ENCODE peak calls at places on chromosomes 12 and 14, in seven cellular contexts. L is omental fat pad; Z is CD4-positive, alpha-beta T cell; E is brain microvascular endothelial cell; V is fibroblast of the aortic adventitia; A is A673; I is lung. C is an unnamed sample.

GRCh38 chr14:103833711-103834110 is 13.7 kb downstream of the PPP1R13B start:
- DNase-seq in L (no peak), E (no peak), Z (no peak), I (no peak), V (no peak), A (no peak), C (no peak)

GRCh38 chr14:100623557-100623956 is 36.3 kb upstream of the BEGAIN start:
- DNase-seq in Z (no peak), I (no peak), L (no peak), E (no peak), V (no peak), A (no peak), C (no peak)

GRCh38 chr12:117118838-117119591 is 19.8 kb upstream of the TESC start:
- DNase-seq in V (no peak), E (no peak), L (no peak), Z (no peak), I (no peak), A (no peak), C (peak)

GRCh38 chr12:27226319-27226984 is 17.6 kb upstream of the STK38L start:
- DNase-seq in Z (no peak), E (no peak), L (no peak), V (peak), I (no peak), A (no peak), C (no peak)

GRCh38 chr12:102110782-102111181 is 9.1 kb downstream of the NUP37 start:
- DNase-seq in I (no peak), A (no peak), V (no peak), Z (no peak), L (no peak), E (no peak), C (no peak)

GRCh38 chr12:23084236-23084995 is 459.4 kb downstream of the ETNK1 start:
- DNase-seq in V (peak), L (no peak), I (no peak), A (peak), Z (no peak), E (peak), C (no peak)

GRCh38 chr14:45787167-45787566 is 534.2 kb upstream of the MIS18BP1 start:
- DNase-seq in L (no peak), Z (no peak), A (no peak), I (no peak), E (no peak), V (no peak), C (peak)

GRCh38 chr12:77796775-77797174 is 33.9 kb upstream of the NAV3 start:
- DNase-seq in E (no peak), I (no peak), V (peak), A (no peak), L (no peak), Z (no peak), C (no peak)

GRCh38 chr14:101721951-101722661 is 39.4 kb upstream of the PPP2R5C start:
- DNase-seq in V (no peak), I (peak), E (no peak), A (peak), Z (peak), L (no peak), C (peak)

GRCh38 chr14:38233218-38233617 is 22.7 kb downstream of the CLEC14A start:
- DNase-seq in L (no peak), I (no peak), E (no peak), A (no peak), V (no peak), Z (no peak), C (no peak)

GRCh38 chr14:76430475-76430980 is 54.6 kb downstream of the ESRRB start:
- DNase-seq in I (no peak), Z (no peak), V (no peak), L (no peak), A (no peak), E (no peak), C (no peak)

GRCh38 chr12:124270671-124271070 is 24.2 kb upstream of the RFLNA start:
- DNase-seq in E (no peak), V (no peak), A (no peak), I (no peak), L (no peak), Z (no peak), C (no peak)

GRCh38 chr14:103862393-103862782 is 15.0 kb upstream of the PPP1R13B start:
- DNase-seq in L (no peak), E (no peak), Z (no peak), A (no peak), V (peak), I (no peak), C (peak)

GRCh38 chr12:128365032-128365431 is 98.1 kb downstream of the TMEM132C start:
- DNase-seq in Z (no peak), A (no peak), L (no peak), I (no peak), V (no peak), E (no peak), C (no peak)

GRCh38 chr14:103293465-103293864 is 40.6 kb upstream of the EIF5 start:
- DNase-seq in V (no peak), Z (no peak), L (no peak), I (no peak), E (no peak), A (no peak), C (no peak)

GRCh38 chr12:62192486-62193250 is 67.5 kb upstream of the USP15 start:
- DNase-seq in A (peak), L (no peak), I (peak), E (peak), V (peak), Z (no peak), C (peak)

GRCh38 chr14:23437142-23438129 is 2.0 kb upstream of the MYH7 start:
- DNase-seq in E (no peak), Z (no peak), V (no peak), L (no peak), I (no peak), A (no peak), C (no peak)

GRCh38 chr12:87405918-87406317 is 623.3 kb downstream of the C12orf50 start:
- DNase-seq in L (no peak), A (no peak), Z (no peak), V (peak), E (no peak), I (no peak), C (no peak)

GRCh38 chr14:104926619-104927431 is 2.1 kb downstream of the PLD4 start:
- DNase-seq in Z (no peak), A (no peak), L (no peak), I (no peak), V (no peak), E (no peak), C (peak)

GRCh38 chr14:52791204-52792096 is at the start of gene GNPNAT1:
- DNase-seq in E (peak), V (peak), Z (peak), A (peak), L (peak), I (peak), C (peak)

GRCh38 chr12:55982319-55982936 is 8.6 kb downstream of the RAB5B start:
- DNase-seq in V (no peak), L (no peak), Z (no peak), I (no peak), A (peak), E (no peak), C (no peak)

GRCh38 chr12:111404362-111405148 is 1.2 kb upstream of the SH2B3 start:
- DNase-seq in A (peak), Z (no peak), L (no peak), V (no peak), I (peak), E (no peak), C (peak)

GRCh38 chr14:106841701-106842100 is 1315.3 kb downstream of the TMEM121 start:
- DNase-seq in L (no peak), I (peak), E (no peak), V (no peak), Z (no peak), A (no peak), C (no peak)

GRCh38 chr14:100640481-100641273 is 53.5 kb upstream of the BEGAIN start:
- DNase-seq in Z (peak), L (no peak), A (no peak), V (no peak), I (no peak), E (peak), C (no peak)

GRCh38 chr14:98889836-98890185 is 382.2 kb downstream of the BCL11B start:
- DNase-seq in E (no peak), I (no peak), V (no peak), Z (no peak), A (no peak), L (no peak), C (no peak)

GRCh38 chr14:69002069-69002468 is 23.0 kb upstream of the ACTN1 start:
- DNase-seq in L (no peak), I (no peak), E (no peak), A (no peak), Z (no peak), V (peak), C (peak)

GRCh38 chr12:92702754-92703679 is at the start of gene PLEKHG7:
- DNase-seq in L (no peak), Z (no peak), I (no peak), E (no peak), A (no peak), V (no peak), C (no peak)

GRCh38 chr12:19614601-19615442 is 175.5 kb downstream of the AEBP2 start:
- DNase-seq in A (no peak), V (no peak), Z (no peak), I (no peak), E (no peak), L (no peak), C (no peak)

GRCh38 chr12:124397807-124398577 is 103.1 kb downstream of the RFLNA start:
- DNase-seq in E (no peak), Z (no peak), V (peak), L (no peak), I (peak), A (peak), C (no peak)

GRCh38 chr14:58740584-58740983 is 102.8 kb downstream of the DACT1 start:
- DNase-seq in E (no peak), A (no peak), Z (no peak), L (no peak), V (no peak), I (no peak), C (no peak)

GRCh38 chr12:124646385-124647230 is 79.2 kb upstream of the NCOR2 start:
- DNase-seq in Z (no peak), L (no peak), I (no peak), E (no peak), V (no peak), A (no peak), C (peak)

GRCh38 chr12:6584293-6584692 is 16.2 kb upstream of the NOP2 start:
- DNase-seq in A (no peak), E (no peak), V (no peak), I (no peak), Z (no peak), L (no peak), C (no peak)

GRCh38 chr12:21773799-21774198 is 707 bp downstream of the KCNJ8 start:
- DNase-seq in V (peak), L (no peak), A (no peak), E (no peak), I (no peak), Z (no peak), C (peak)

GRCh38 chr12:21774358-21775129 is at the start of gene KCNJ8:
- DNase-seq in I (peak), Z (no peak), L (peak), E (peak), V (peak), A (peak), C (peak)

GRCh38 chr12:21771311-21771710 is 3.2 kb downstream of the KCNJ8 start:
- DNase-seq in V (peak), A (no peak), I (no peak), Z (no peak), L (no peak), E (no peak), C (no peak)

GRCh38 chr12:21775130-21775920 is 819 bp upstream of the KCNJ8 start:
- DNase-seq in A (no peak), L (no peak), V (no peak), I (no peak), Z (no peak), E (no peak), C (peak)

GRCh38 chr12:21773263-21773741 is 1.2 kb downstream of the KCNJ8 start:
- DNase-seq in L (no peak), Z (no peak), A (peak), V (peak), I (peak), E (peak), C (peak)
- TF ChIP-seq CTCF in L (no peak), Z (no peak), A (peak), V (peak), I (no peak), E (peak), C (peak)

GRCh38 chr14:71932229-71932951 is at the start of gene RGS6:
- DNase-seq in E (no peak), I (peak), V (no peak), A (peak), Z (no peak), L (no peak), C (peak)
- TF ChIP-seq CTCF in E (no peak), I (no peak), V (no peak), A (no peak), Z (no peak), L (no peak), C (peak)

GRCh38 chr12:49866859-49867579 is 24.1 kb upstream of the BCDIN3D start:
- DNase-seq in V (peak), I (peak), E (peak), Z (peak), A (peak), L (peak), C (peak)
- TF ChIP-seq CTCF in V (peak), I (peak), E (peak), Z (peak), A (peak), L (no peak), C (peak)

DNA sequence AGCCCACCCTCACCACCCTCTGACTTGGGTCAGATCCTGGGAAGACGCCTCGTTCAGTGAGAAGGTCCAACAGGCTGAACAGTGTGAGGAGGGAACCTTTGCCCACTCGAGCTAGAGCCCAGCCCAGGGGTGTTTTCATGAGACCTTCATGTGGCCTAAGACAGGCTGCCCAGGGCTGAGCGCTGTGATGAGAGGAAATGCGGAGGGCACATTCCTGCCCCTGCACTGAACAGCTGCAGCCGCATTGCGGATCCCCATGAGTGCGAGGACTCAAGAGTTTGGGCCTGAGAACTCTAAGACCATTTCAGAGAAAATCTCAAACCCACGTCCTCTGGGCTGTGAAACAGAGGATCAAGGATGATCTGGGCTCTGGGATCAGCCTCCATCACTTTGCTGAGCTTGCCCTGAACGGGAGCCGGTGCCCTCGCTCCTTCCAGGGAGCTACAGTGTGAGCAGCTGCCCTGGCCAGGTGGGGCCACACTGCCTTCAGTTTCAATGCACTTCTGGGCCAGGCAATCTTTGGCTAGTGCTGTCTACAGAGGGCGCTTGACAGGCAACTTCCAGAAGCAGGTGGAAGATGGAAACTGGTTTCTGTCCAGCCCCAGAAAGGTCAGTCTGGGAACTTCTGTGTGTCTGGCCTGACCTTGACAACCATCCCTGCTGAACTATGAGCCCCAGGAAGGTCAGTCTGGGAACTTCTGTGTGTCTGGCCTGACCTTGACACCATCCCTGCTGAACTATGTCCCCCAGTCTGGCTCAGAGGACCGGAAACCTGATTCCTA is 43.5 kb upstream of the P2RX7 start:
- DNase-seq in E (no peak), A (no peak), I (no peak), Z (no peak), L (no peak), V (no peak), C (peak)
- TF ChIP-seq CTCF in E (no peak), A (no peak), I (no peak), Z (no peak), L (no peak), V (no peak), C (peak)

C was measured in GM23338.